ENCODE peak calls at places on chromosome 17, in seven cellular contexts. Q is neural crest cell; Z is H1; O is natural killer cell treated with Interleukin-12 subunit alpha and Interleukin-12 subunit beta and Interleukin-15 and Interleukin-18, amount 100 ng/mL, for 72 hours; A is stimulated activated CD4-positive, alpha-beta T cell treated with anti-CD3 and anti-CD28 coated beads, Interleukin-2, amount 100 ng/mL, for 24 hours; Y is islet precursor cell; B is GM12865. W is an unnamed sample.

GRCh38 chr17:65449495-65449894 is 112.0 kb downstream of the AXIN2 start:
- DNase-seq in Z (no peak), A (no peak), Q (no peak), O (no peak), B (no peak), Y (no peak), W (no peak)

GRCh38 chr17:68562736-68563135 is 38.4 kb downstream of the FAM20A start:
- DNase-seq in A (no peak), B (no peak), Z (no peak), Q (no peak), Y (no peak), O (no peak), W (peak)

GRCh38 chr17:71502443-71502842 is 618.4 kb upstream of the SOX9 start:
- DNase-seq in A (no peak), Y (no peak), O (no peak), Q (no peak), Z (no peak), B (no peak), W (no peak)

GRCh38 chr17:50090971-50091950 is 3.9 kb upstream of the PDK2 start:
- DNase-seq in Z (no peak), Q (no peak), A (no peak), Y (no peak), O (no peak), B (no peak), W (no peak)

GRCh38 chr17:40112718-40113109 is 9.1 kb upstream of the MSL1 start:
- DNase-seq in Y (no peak), Z (no peak), B (no peak), O (no peak), Q (no peak), A (no peak), W (peak)

GRCh38 chr17:71922439-71922838 is 198.4 kb upstream of the SOX9 start:
- DNase-seq in A (no peak), Z (no peak), B (peak), Y (peak), O (no peak), Q (no peak), W (peak)

GRCh38 chr17:11144358-11145233 is 96.4 kb upstream of the SHISA6 start:
- DNase-seq in B (peak), O (no peak), A (no peak), Y (peak), Q (peak), Z (peak), W (peak)

GRCh38 chr17:67718325-67718941 is 697 bp downstream of the NOL11 start:
- DNase-seq in Z (peak), Q (no peak), O (peak), B (peak), Y (peak), A (peak), W (peak)

GRCh38 chr17:1267471-1267947 is 2.7 kb upstream of the BHLHA9 start:
- DNase-seq in Q (no peak), Z (no peak), A (no peak), O (no peak), Y (no peak), B (no peak), W (peak)

GRCh38 chr17:15169676-15170075 is 95.5 kb downstream of the PMP22 start:
- DNase-seq in Z (no peak), B (no peak), Y (no peak), Q (no peak), A (no peak), O (no peak), W (no peak)

GRCh38 chr17:66831383-66832220 is 3.3 kb upstream of the CACNG5 start:
- DNase-seq in Q (no peak), O (no peak), Y (no peak), Z (no peak), A (no peak), B (no peak), W (no peak)

GRCh38 chr17:76147211-76148014 is 6.4 kb upstream of the FOXJ1 start:
- DNase-seq in Z (no peak), B (no peak), Y (no peak), Q (no peak), O (peak), A (no peak), W (peak)

GRCh38 chr17:21360048-21360447 is 16.1 kb upstream of the KCNJ12 start:
- DNase-seq in A (no peak), O (no peak), Y (no peak), B (no peak), Z (no peak), Q (no peak), W (peak)

GRCh38 chr17:76687278-76688164 is 23.2 kb downstream of the MXRA7 start:
- DNase-seq in Z (no peak), Q (no peak), A (no peak), Y (no peak), O (no peak), B (no peak), W (no peak)

GRCh38 chr17:45123930-45124796 is 8.2 kb downstream of the PLCD3 start:
- DNase-seq in B (peak), A (peak), O (no peak), Y (peak), Z (no peak), Q (no peak), W (peak)

GRCh38 chr17:59028328-59028727 is 78.4 kb downstream of the TRIM37 start:
- DNase-seq in B (no peak), Z (no peak), Q (no peak), A (no peak), O (no peak), Y (no peak), W (no peak)

GRCh38 chr17:60142872-60143499 is 6.8 kb upstream of the CA4 start:
- DNase-seq in Y (peak), A (peak), Q (peak), O (no peak), B (peak), Z (peak), W (peak)

GRCh38 chr17:43018008-43018853 is 4.0 kb downstream of the VAT1 start:
- DNase-seq in Y (peak), O (no peak), B (peak), Z (no peak), A (no peak), Q (peak), W (peak)

GRCh38 chr17:39101139-39101538 is 50.3 kb downstream of the PLXDC1 start:
- DNase-seq in B (no peak), O (no peak), Q (no peak), Y (no peak), Z (no peak), A (no peak), W (no peak)

GRCh38 chr17:61167050-61167449 is 232.6 kb upstream of the TBX2 start:
- DNase-seq in O (no peak), Z (no peak), Q (no peak), A (no peak), Y (no peak), B (no peak), W (no peak)

GRCh38 chr17:22512997-22513538 is 820.7 kb downstream of the KCNJ18 start:
- DNase-seq in A (no peak), Y (no peak), Q (no peak), Z (no peak), O (no peak), B (no peak), W (no peak)

GRCh38 chr17:70447588-70447987 is 278.3 kb downstream of the KCNJ2 start:
- DNase-seq in Q (no peak), Y (no peak), B (no peak), Z (no peak), O (no peak), A (no peak), W (no peak)

GRCh38 chr17:30920683-30921543 is 832 bp upstream of the ADAP2 start:
- DNase-seq in B (no peak), Z (no peak), Y (no peak), O (no peak), Q (no peak), A (no peak), W (no peak)

GRCh38 chr17:1880851-1881630 is 51.2 kb downstream of the RPA1 start:
- DNase-seq in Y (peak), Q (peak), A (no peak), Z (no peak), O (no peak), B (no peak), W (no peak)

GRCh38 chr17:34220776-34221390 is 34.2 kb upstream of the CCL2 start:
- DNase-seq in A (no peak), Z (no peak), Q (no peak), B (no peak), Y (peak), O (no peak), W (no peak)

GRCh38 chr17:37261286-37261685 is 114.5 kb upstream of the C17orf78 start:
- DNase-seq in Q (no peak), Y (no peak), O (no peak), A (no peak), Z (no peak), B (no peak), W (no peak)

GRCh38 chr17:80782536-80783427 is 208.9 kb upstream of the CHMP6 start:
- DNase-seq in Y (peak), O (no peak), Z (no peak), Q (no peak), A (peak), B (peak), W (peak)

GRCh38 chr17:74877592-74878543 is 5.1 kb upstream of the FDXR start:
- DNase-seq in O (no peak), A (no peak), Z (no peak), Q (no peak), B (no peak), Y (no peak), W (no peak)

GRCh38 chr17:28469376-28469775 is 4.1 kb upstream of the SLC13A2 start:
- DNase-seq in Q (no peak), O (no peak), Y (no peak), A (no peak), Z (peak), B (no peak), W (no peak)

GRCh38 chr17:28370035-28370743 is at the start of gene VTN:
- DNase-seq in Q (peak), B (no peak), A (no peak), Z (no peak), Y (peak), O (no peak), W (peak)

GRCh38 chr17:416293-417206 is 63.9 kb upstream of the RPH3AL start:
- DNase-seq in Z (no peak), B (peak), O (peak), Y (peak), A (peak), Q (no peak), W (no peak)

GRCh38 chr17:63629627-63630026 is 7.4 kb downstream of the MAP3K3 start:
- DNase-seq in Z (no peak), O (no peak), B (no peak), Y (no peak), Q (no peak), A (no peak), W (no peak)

GRCh38 chr17:9522074-9522473 is 53.5 kb downstream of the STX8 start:
- DNase-seq in Y (no peak), A (no peak), B (peak), Z (no peak), Q (peak), O (no peak), W (peak)

W was measured in endodermal cell.